ENCODE peak calls at places on chromosomes 16 and 17, in four cellular contexts. T is astrocyte, F is hepatocyte, I is GOT3. C is an unnamed sample.

GRCh38 chr16:67244387-67245188 is 2.7 kb downstream of the FHOD1 start:
- DNase-seq in T (peak; percentile 79), F (peak; percentile 55), I (peak; percentile 70), C (peak; percentile 23)

GRCh38 chr16:77117687-77118086 is 73.3 kb upstream of the MON1B start:
- DNase-seq in T (no peak), F (peak; percentile 30), I (no peak), C (no peak)

GRCh38 chr17:65261152-65261551 is 124.0 kb downstream of the RGS9 start:
- DNase-seq in T (no peak), F (no peak), I (no peak), C (no peak)

GRCh38 chr17:28142355-28142754 is 99.9 kb downstream of the NLK start:
- DNase-seq in T (no peak), F (no peak), I (no peak), C (no peak)

GRCh38 chr17:42407289-42407836 is 15.7 kb downstream of the CAVIN1 start:
- DNase-seq in T (no peak), F (peak; percentile 76), I (no peak), C (peak; percentile 49)

GRCh38 chr16:85917012-85917411 is 18.1 kb downstream of the IRF8 start:
- DNase-seq in T (no peak), F (no peak), I (no peak), C (no peak)

GRCh38 chr17:78031435-78031834 is 72.9 kb downstream of the TNRC6C start:
- DNase-seq in T (no peak), F (no peak), I (no peak), C (no peak)

GRCh38 chr16:57647136-57647875 is 18.9 kb downstream of the ADGRG1 start:
- DNase-seq in T (no peak), F (no peak), I (no peak), C (no peak)

GRCh38 chr16:84005391-84005790 is 37.2 kb downstream of the SLC38A8 start:
- DNase-seq in T (no peak), F (no peak), I (no peak), C (no peak)

GRCh38 chr17:29855686-29856085 is 74.3 kb downstream of the SSH2 start:
- DNase-seq in T (peak; percentile 41), F (no peak), I (no peak), C (no peak)

GRCh38 chr17:45170976-45171337 is 9.3 kb downstream of the HEXIM2 start:
- DNase-seq in T (peak; percentile 60), F (peak; percentile 78), I (no peak), C (no peak)

GRCh38 chr17:57372156-57372555 is 115.8 kb downstream of the MSI2 start:
- DNase-seq in T (peak; percentile 70), F (no peak), I (no peak), C (no peak)

GRCh38 chr17:81868674-81869220 is 2.4 kb downstream of the ARHGDIA start:
- DNase-seq in T (peak; percentile 81), F (peak; percentile 83), I (no peak), C (no peak)

GRCh38 chr17:18267927-18268711 is 7.7 kb downstream of the MIEF2 start:
- DNase-seq in T (peak; percentile 22), F (peak; percentile 37), I (no peak), C (no peak)

GRCh38 chr17:27994586-27994985 is 47.9 kb upstream of the NLK start:
- DNase-seq in T (no peak), F (no peak), I (no peak), C (no peak)

GRCh38 chr16:28603381-28604185 is 6.3 kb downstream of the SULT1A1 start:
- DNase-seq in T (no peak), F (no peak), I (no peak), C (no peak)

GRCh38 chr17:7677388-7678067 is 9.8 kb downstream of the TP53 start:
- DNase-seq in T (no peak), F (no peak), I (no peak), C (no peak)

GRCh38 chr17:50507871-50508572 is at the start of gene MYCBPAP:
- DNase-seq in T (peak; percentile 58), F (peak; percentile 92), I (peak; percentile 33), C (peak; percentile 64)

GRCh38 chr17:60971515-60972369 is 294.1 kb downstream of the BCAS3 start:
- DNase-seq in T (peak; percentile 39), F (peak; percentile 65), I (no peak), C (peak; percentile 11)

GRCh38 chr16:22373662-22374310 is 633 bp downstream of the CDR2 start:
- DNase-seq in T (no peak), F (peak; percentile 58), I (no peak), C (peak; percentile 53)

GRCh38 chr17:82242977-82243647 is 14.3 kb downstream of the SLC16A3 start:
- DNase-seq in T (peak; percentile 70), F (peak; percentile 74), I (no peak), C (no peak)

GRCh38 chr17:77076046-77076882 is 64.5 kb upstream of the SEC14L1 start:
- DNase-seq in T (no peak), F (no peak), I (no peak), C (no peak)

GRCh38 chr16:58027341-58028167 is 2.0 kb downstream of the MMP15 start:
- DNase-seq in T (peak; percentile 10), F (peak; percentile 71), I (no peak), C (no peak)

GRCh38 chr17:81999975-82000802 is 22.5 kb downstream of the CENPX start:
- DNase-seq in T (no peak), F (no peak), I (no peak), C (no peak)

GRCh38 chr17:31400481-31400950 is 9.0 kb downstream of the RAB11FIP4 start:
- DNase-seq in T (no peak), F (no peak), I (no peak), C (no peak)

GRCh38 chr16:70778901-70779309 is 22.1 kb downstream of the VAC14 start:
- DNase-seq in T (peak; percentile 67), F (peak; percentile 88), I (peak; percentile 34), C (no peak)

GRCh38 chr16:85312174-85312573 is 199.9 kb upstream of the CIBAR2 start:
- DNase-seq in T (no peak), F (no peak), I (no peak), C (no peak)

GRCh38 chr17:82668631-82669099 is 20.4 kb upstream of the WDR45B start:
- DNase-seq in T (peak; percentile 12), F (peak; percentile 81), I (no peak), C (peak; percentile 42)

GRCh38 chr17:31525801-31526549 is 134.5 kb downstream of the RAB11FIP4 start:
- DNase-seq in T (no peak), F (no peak), I (no peak), C (no peak)

GRCh38 chr17:66431910-66432309 is 129.5 kb downstream of the PRKCA start:
- DNase-seq in T (peak; percentile 89), F (no peak), I (no peak), C (no peak)

GRCh38 chr17:59684967-59685366 is 22.3 kb downstream of the PTRH2 start:
- DNase-seq in T (no peak), F (no peak), I (no peak), C (no peak)

C was measured in naive thymus-derived CD4-positive, alpha-beta T cell.